ENCODE peak calls at places on chromosome 11, in four cellular contexts. F is K562, Q is HepG2, W is GM12878. L is an unnamed sample.
A peak's percentile ranks its signal among the peaks of the same experiment; 100 is the strongest.

GRCh38 chr11:19380375-19380774 is 139.6 kb upstream of the E2F8 start:
- DNase-seq in F (no peak), Q (no peak), W (no peak), L (peak; percentile 77)

GRCh38 chr11:62737196-62737595 is 8.9 kb downstream of the TTC9C start:
- DNase-seq in F (no peak), Q (no peak), W (no peak), L (no peak)

GRCh38 chr11:95375881-95376280 is 144.9 kb upstream of the SESN3 start:
- DNase-seq in F (no peak), Q (no peak), W (no peak), L (no peak)

GRCh38 chr11:106524446-106524845 is 447.0 kb downstream of the AASDHPPT start:
- DNase-seq in F (no peak), Q (no peak), W (no peak), L (no peak)

GRCh38 chr11:77819921-77820564 is 479 bp downstream of the RSF1 start:
- DNase-seq in F (peak; percentile 81), Q (peak; percentile 9), W (no peak), L (peak; percentile 53)

GRCh38 chr11:10808553-10809372 is at the start of gene EIF4G2:
- DNase-seq in F (peak; percentile 98), Q (peak; percentile 95), W (peak; percentile 95), L (peak; percentile 98)

GRCh38 chr11:10659339-10660216 is 34.0 kb downstream of the IRAG1 start:
- DNase-seq in F (peak; percentile 77), Q (peak; percentile 91), W (no peak), L (peak; percentile 55)

GRCh38 chr11:118705111-118705741 is 25.8 kb upstream of the TREH start:
- DNase-seq in F (no peak), Q (no peak), W (no peak), L (no peak)

GRCh38 chr11:117058761-117059233 is 39.4 kb downstream of the SIK3 start:
- DNase-seq in F (no peak), Q (no peak), W (no peak), L (no peak)

GRCh38 chr11:46119352-46120216 is 1.7 kb downstream of the PHF21A start:
- DNase-seq in F (peak; percentile 55), Q (peak; percentile 80), W (no peak), L (peak; percentile 80)

GRCh38 chr11:58097437-58097836 is 27.9 kb downstream of the OR9I1 start:
- DNase-seq in F (no peak), Q (no peak), W (no peak), L (no peak)

GRCh38 chr11:93389737-93390136 is 59.2 kb downstream of the DEUP1 start:
- DNase-seq in F (no peak), Q (no peak), W (no peak), L (no peak)

GRCh38 chr11:11491589-11491988 is 130.2 kb downstream of the GALNT18 start:
- DNase-seq in F (no peak), Q (no peak), W (no peak), L (no peak)

GRCh38 chr11:2678396-2678795 is 21.4 kb downstream of the KCNQ1OT1 start:
- DNase-seq in F (no peak), Q (no peak), W (no peak), L (no peak)

GRCh38 chr11:126523441-126523840 is 168.0 kb downstream of the ST3GAL4 start:
- DNase-seq in F (no peak), Q (no peak), W (no peak), L (no peak)

GRCh38 chr11:84594602-84595001 is 1032.5 kb downstream of the DLG2 start:
- DNase-seq in F (no peak), Q (no peak), W (no peak), L (no peak)

GRCh38 chr11:2791521-2792375 is 92.0 kb upstream of the KCNQ1OT1 start:
- DNase-seq in F (no peak), Q (no peak), W (no peak), L (no peak)

GRCh38 chr11:19727246-19727645 is 14.6 kb downstream of the NAV2 start:
- DNase-seq in F (no peak), Q (no peak), W (no peak), L (no peak)

GRCh38 chr11:123194308-123195181 is 503 bp downstream of the CLMP start:
- DNase-seq in F (no peak), Q (no peak), W (no peak), L (peak; percentile 39)

GRCh38 chr11:11309906-11310305 is 43.1 kb downstream of the CSNK2A3 start:
- DNase-seq in F (no peak), Q (no peak), W (no peak), L (no peak)

GRCh38 chr11:104573431-104573830 is 324.8 kb downstream of the CASP12 start:
- DNase-seq in F (no peak), Q (no peak), W (no peak), L (peak; percentile 21)

GRCh38 chr11:6448574-6448973 is 7.8 kb upstream of the HPX start:
- DNase-seq in F (no peak), Q (no peak), W (no peak), L (no peak)

GRCh38 chr11:123700774-123701173 is 40.7 kb downstream of the ZNF202 start:
- DNase-seq in F (no peak), Q (no peak), W (no peak), L (no peak)

GRCh38 chr11:65575568-65576231 is at the start of gene EHBP1L1:
- DNase-seq in F (peak; percentile 91), Q (no peak), W (peak; percentile 70), L (peak; percentile 64)

GRCh38 chr11:85821636-85822035 is 10.7 kb upstream of the SYTL2 start:
- DNase-seq in F (no peak), Q (no peak), W (no peak), L (peak; percentile 62)

GRCh38 chr11:35814026-35814425 is 129.8 kb upstream of the LDLRAD3 start:
- DNase-seq in F (no peak), Q (no peak), W (no peak), L (no peak)

GRCh38 chr11:47551086-47551485 is 1.8 kb downstream of the CELF1 start:
- DNase-seq in F (no peak), Q (peak; percentile 57), W (no peak), L (peak; percentile 58)

DNA sequence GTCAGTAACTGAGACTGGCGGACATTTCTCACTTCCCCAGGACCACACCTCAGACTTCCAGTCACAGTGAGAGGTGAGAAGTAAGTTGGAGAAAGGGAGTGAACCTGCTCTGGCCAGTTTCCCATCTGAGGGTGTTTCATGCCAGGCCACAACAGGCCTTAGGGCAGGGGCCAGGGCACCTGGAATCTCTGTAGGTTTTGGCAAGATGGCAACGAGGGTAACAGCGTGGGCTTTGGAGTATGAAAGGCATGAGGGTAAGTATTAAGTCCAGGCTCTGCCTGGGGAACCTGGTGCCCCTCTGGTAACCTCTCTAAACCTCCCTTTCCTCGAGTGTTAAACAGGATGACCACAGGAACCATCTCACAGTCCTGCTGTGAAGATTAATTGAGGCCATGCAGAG is 28.5 kb upstream of the ABCC8 start:
- DNase-seq in F (no peak), Q (no peak), W (no peak), L (no peak)
- TF ChIP-seq CHD4 in F (no peak), Q (no peak), W (no peak), L (no peak)

GRCh38 chr11:130546901-130547694 is 98.7 kb downstream of the ADAMTS15 start:
- DNase-seq in F (no peak), Q (no peak), W (no peak), L (no peak)
- TF ChIP-seq ESRRA in F (no peak), Q (no peak), W (no peak), L (no peak)

GRCh38 chr11:124716596-124716995 is 23.1 kb upstream of the NRGN start:
- DNase-seq in F (no peak), Q (no peak), W (no peak), L (no peak)
- TF ChIP-seq CHD4 in F (no peak), Q (no peak), W (no peak), L (no peak)

DNA sequence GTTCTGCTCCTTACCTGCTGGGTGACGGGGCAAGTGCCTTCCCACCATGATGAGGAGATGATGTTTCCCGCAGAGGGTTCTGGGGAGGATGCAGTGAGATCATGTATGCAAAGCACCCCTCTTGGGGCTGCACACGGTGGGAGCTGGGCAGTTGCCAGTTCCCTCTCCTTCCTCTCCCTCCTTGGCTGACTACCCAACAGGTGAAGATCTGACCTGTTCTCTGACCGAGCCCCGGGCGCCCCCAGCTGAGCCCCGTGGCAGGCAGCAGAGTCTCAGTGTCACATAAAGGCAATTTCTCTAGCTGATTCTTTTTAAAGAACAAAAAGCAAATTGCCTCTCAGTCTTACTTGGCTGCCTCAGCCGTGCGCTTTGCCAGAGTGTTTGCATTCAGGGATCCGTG is 85.7 kb downstream of the GRIK4 start:
- DNase-seq in F (no peak), Q (no peak), W (no peak), L (no peak)
- TF ChIP-seq ESRRA in F (no peak), Q (no peak), W (no peak), L (no peak)

DNA sequence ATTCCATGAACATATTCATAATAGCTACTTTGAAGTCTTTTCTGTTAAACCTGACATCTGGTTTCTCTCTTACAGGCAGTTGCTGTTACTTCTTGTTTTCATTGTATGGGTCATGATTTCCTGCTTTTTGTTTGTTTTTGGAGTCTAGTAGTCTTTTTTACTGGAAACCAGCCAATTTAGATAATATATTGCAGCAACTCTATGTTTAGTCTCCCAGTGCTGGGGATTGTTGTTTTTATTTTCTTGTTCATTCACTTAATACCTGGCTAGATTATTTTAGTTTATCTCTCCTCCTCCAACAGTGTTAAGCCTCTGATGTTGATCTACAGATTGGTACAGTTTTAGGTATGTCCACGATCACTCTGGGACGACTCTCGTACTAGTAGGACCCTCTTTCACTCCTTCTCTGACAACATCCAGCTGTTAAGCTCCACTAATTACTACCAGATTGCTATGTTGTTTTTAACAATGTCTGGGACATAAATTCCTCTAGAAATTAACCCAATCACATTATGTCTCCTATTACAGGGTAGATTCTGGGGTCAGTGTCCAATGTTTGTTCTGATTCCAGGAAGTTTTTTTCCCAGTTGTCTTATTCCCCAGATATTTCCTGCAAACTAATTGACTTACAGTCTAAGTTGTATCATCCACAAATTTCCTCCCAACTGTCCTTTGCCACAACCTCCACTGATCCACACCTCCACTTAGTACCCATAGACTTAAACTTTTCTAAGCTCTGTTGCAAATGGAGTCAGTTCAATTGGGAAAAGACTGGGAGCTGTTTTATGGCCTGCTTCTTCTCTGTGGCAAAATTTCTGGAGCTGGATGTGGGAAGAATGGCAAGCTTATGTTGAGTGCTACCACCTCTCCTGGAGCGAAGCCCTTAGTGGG is 1280.6 kb upstream of the CNTN5 start:
- DNase-seq in F (no peak), Q (peak; percentile 13), W (no peak), L (no peak)
- TF ChIP-seq CHD4 in F (no peak), Q (no peak), W (no peak), L (no peak)

L was measured in A549.